ENCODE peak calls at places on chromosome 19, in ten cellular contexts. C, M, P, D, X, F, B, U, W and K are unnamed samples.
A peak's percentile ranks its signal among the peaks of the same experiment; 100 is the strongest.

GRCh38 chr19:53037101-53038097 is 7.1 kb upstream of the ERVV-2 start:
- DNase-seq in C (no peak), M (no peak), P (peak; percentile 73), D (peak; percentile 37), X (no peak), F (no peak), B (no peak), U (no peak), W (peak; percentile 60), K (peak; percentile 63)

GRCh38 chr19:51123381-51124186 is 1.1 kb upstream of the SIGLEC9 start:
- DNase-seq in C (no peak), M (no peak), P (no peak), D (peak; percentile 47), X (no peak), F (no peak), B (no peak), U (no peak), W (no peak), K (peak; percentile 46)

GRCh38 chr19:55398200-55398947 is 9.2 kb downstream of the UBE2S start:
- DNase-seq in C (no peak), M (no peak), P (no peak), D (no peak), X (no peak), F (no peak), B (no peak), U (no peak), W (no peak), K (no peak)

GRCh38 chr19:41703602-41704293 is 4.7 kb upstream of the CEACAM5 start:
- DNase-seq in C (no peak), M (no peak), P (no peak), D (no peak), X (no peak), F (no peak), B (no peak), U (no peak), W (no peak), K (no peak)

GRCh38 chr19:18948075-18948975 is 7.3 kb upstream of the HOMER3 start:
- DNase-seq in C (no peak), M (no peak), P (no peak), D (no peak), X (no peak), F (no peak), B (no peak), U (no peak), W (no peak), K (no peak)

GRCh38 chr19:51325161-51325979 is 13.9 kb downstream of the IGLON5 start:
- DNase-seq in C (no peak), M (no peak), P (no peak), D (no peak), X (no peak), F (no peak), B (no peak), U (no peak), W (no peak), K (no peak)

GRCh38 chr19:48659768-48660167 is 13.0 kb downstream of the NTN5 start:
- DNase-seq in C (no peak), M (no peak), P (no peak), D (no peak), X (no peak), F (no peak), B (no peak), U (no peak), W (no peak), K (no peak)

GRCh38 chr19:45791744-45792481 is 732 bp downstream of the DMWD start:
- DNase-seq in C (no peak), M (no peak), P (no peak), D (no peak), X (no peak), F (no peak), B (no peak), U (no peak), W (no peak), K (no peak)

GRCh38 chr19:51983361-51983760 is 3.3 kb downstream of the ZNF350 start:
- DNase-seq in C (no peak), M (no peak), P (no peak), D (no peak), X (no peak), F (no peak), B (no peak), U (no peak), W (no peak), K (no peak)

GRCh38 chr19:13329766-13330165 is 176.5 kb downstream of the CACNA1A start:
- DNase-seq in C (no peak), M (no peak), P (no peak), D (no peak), X (no peak), F (no peak), B (no peak), U (no peak), W (no peak), K (no peak)

GRCh38 chr19:31535691-31536460 is 186.6 kb upstream of the TSHZ3 start:
- DNase-seq in C (no peak), M (no peak), P (no peak), D (no peak), X (no peak), F (no peak), B (no peak), U (no peak), W (no peak), K (no peak)

GRCh38 chr19:50290011-50290410 is 39.2 kb downstream of the KCNC3 start:
- DNase-seq in C (no peak), M (no peak), P (no peak), D (no peak), X (no peak), F (no peak), B (no peak), U (no peak), W (no peak), K (no peak)

GRCh38 chr19:29665826-29666633 is 769 bp downstream of the PLEKHF1 start:
- DNase-seq in C (no peak), M (no peak), P (peak; percentile 22), D (peak; percentile 76), X (no peak), F (no peak), B (no peak), U (no peak), W (peak; percentile 66), K (peak; percentile 85)

GRCh38 chr19:15251749-15252397 is 19.6 kb upstream of the EPHX3 start:
- DNase-seq in C (no peak), M (no peak), P (peak; percentile 73), D (peak; percentile 86), X (no peak), F (no peak), B (no peak), U (no peak), W (peak; percentile 93), K (peak; percentile 90)

GRCh38 chr19:40543029-40543597 is 33.6 kb upstream of the SHKBP1 start:
- DNase-seq in C (no peak), M (no peak), P (no peak), D (no peak), X (no peak), F (no peak), B (no peak), U (no peak), W (no peak), K (no peak)

GRCh38 chr19:58227964-58228583 is 640 bp upstream of the ZNF544 start:
- DNase-seq in C (no peak), M (no peak), P (peak; percentile 19), D (no peak), X (no peak), F (no peak), B (peak; percentile 36), U (no peak), W (no peak), K (no peak)

GRCh38 chr19:43739836-43740235 is 14.9 kb downstream of the SMG9 start:
- DNase-seq in C (no peak), M (no peak), P (no peak), D (no peak), X (no peak), F (no peak), B (no peak), U (no peak), W (no peak), K (no peak)

GRCh38 chr19:16001481-16002312 is 52.9 kb downstream of the OR10H4 start:
- DNase-seq in C (peak; percentile 32), M (no peak), P (no peak), D (no peak), X (no peak), F (no peak), B (no peak), U (no peak), W (peak; percentile 21), K (no peak)

GRCh38 chr19:42113641-42114348 is 18.5 kb downstream of the POU2F2 start:
- DNase-seq in C (no peak), M (peak; percentile 88), P (no peak), D (no peak), X (peak; percentile 15), F (no peak), B (no peak), U (no peak), W (peak; percentile 98), K (no peak)

GRCh38 chr19:43776285-43776684 is 4.5 kb downstream of the KCNN4 start:
- DNase-seq in C (peak; percentile 75), M (no peak), P (no peak), D (no peak), X (no peak), F (no peak), B (no peak), U (no peak), W (no peak), K (no peak)

GRCh38 chr19:33866696-33867095 is 70.0 kb downstream of the KCTD15 start:
- DNase-seq in C (no peak), M (no peak), P (no peak), D (no peak), X (no peak), F (no peak), B (no peak), U (no peak), W (no peak), K (no peak)

GRCh38 chr19:49552749-49553148 is 24.9 kb downstream of the RCN3 start:
- DNase-seq in C (no peak), M (no peak), P (no peak), D (no peak), X (no peak), F (peak; percentile 20), B (no peak), U (no peak), W (no peak), K (no peak)

GRCh38 chr19:49114630-49115363 is 627 bp downstream of the LIN7B start:
- DNase-seq in C (peak; percentile 68), M (no peak), P (peak; percentile 90), D (peak; percentile 70), X (peak; percentile 69), F (no peak), B (no peak), U (no peak), W (peak; percentile 55), K (peak; percentile 81)

GRCh38 chr19:18009412-18010066 is 1.6 kb downstream of the ARRDC2 start:
- DNase-seq in C (no peak), M (peak; percentile 78), P (no peak), D (no peak), X (no peak), F (no peak), B (no peak), U (no peak), W (peak; percentile 39), K (peak; percentile 35)

GRCh38 chr19:17909017-17909732 is 23.6 kb upstream of the CCDC124 start:
- DNase-seq in C (no peak), M (no peak), P (no peak), D (no peak), X (no peak), F (no peak), B (peak; percentile 8), U (no peak), W (no peak), K (no peak)

GRCh38 chr19:1430201-1430621 is 8.0 kb upstream of the RPS15 start:
- DNase-seq in C (no peak), M (no peak), P (no peak), D (no peak), X (no peak), F (no peak), B (no peak), U (no peak), W (no peak), K (no peak)

GRCh38 chr19:3061214-3062161 is 807 bp downstream of the TLE5 start:
- DNase-seq in C (peak; percentile 62), M (no peak), P (peak; percentile 30), D (peak; percentile 73), X (peak; percentile 82), F (peak; percentile 50), B (peak; percentile 64), U (peak; percentile 63), W (peak; percentile 42), K (peak; percentile 83)

GRCh38 chr19:42279902-42280760 is 11.1 kb downstream of the CIC start:
- DNase-seq in C (peak; percentile 88), M (peak; percentile 78), P (peak; percentile 93), D (peak; percentile 94), X (peak; percentile 95), F (peak; percentile 81), B (peak; percentile 97), U (peak; percentile 69), W (peak; percentile 91), K (peak; percentile 95)